ENCODE peak calls at places on chromosomes 5 and 9, in four cellular contexts. N is H1, W is WTC11, J is K562. E is an unnamed sample.

GRCh38 chr9:96361668-96362067 is 21.8 kb downstream of the SLC35D2 start:
- DNase-seq in N (no peak), W (no peak), J (no peak), E (no peak)

GRCh38 chr5:24222866-24223265 is 421.9 kb downstream of the CDH10 start:
- DNase-seq in N (no peak), W (no peak), J (no peak), E (no peak)

GRCh38 chr5:133289686-133290367 is 238.0 kb downstream of the HSPA4 start:
- DNase-seq in N (no peak), W (no peak), J (no peak), E (no peak)

GRCh38 chr5:74639538-74640449 is 734 bp downstream of the ENC1 start:
- DNase-seq in N (peak; percentile 67), W (peak; percentile 67), J (peak; percentile 39), E (peak; percentile 76)

GRCh38 chr9:122364783-122365150 is 6.1 kb upstream of the PTGS1 start:
- DNase-seq in N (no peak), W (no peak), J (no peak), E (no peak)

GRCh38 chr5:42645138-42645537 is 111.5 kb upstream of the CCDC152 start:
- DNase-seq in N (no peak), W (no peak), J (no peak), E (no peak)

GRCh38 chr9:3794005-3794404 is 268.2 kb upstream of the RFX3 start:
- DNase-seq in N (no peak), W (no peak), J (no peak), E (no peak)

GRCh38 chr5:96714951-96715451 is 52.8 kb downstream of the CAST start:
- DNase-seq in N (no peak), W (no peak), J (peak; percentile 54), E (no peak)

GRCh38 chr9:33934188-33934878 is 114.4 kb downstream of the UBAP2 start:
- DNase-seq in N (no peak), W (no peak), J (no peak), E (no peak)

GRCh38 chr9:36037580-36038169 is 962 bp downstream of the RECK start:
- DNase-seq in N (no peak), W (no peak), J (no peak), E (peak; percentile 41)

DNA sequence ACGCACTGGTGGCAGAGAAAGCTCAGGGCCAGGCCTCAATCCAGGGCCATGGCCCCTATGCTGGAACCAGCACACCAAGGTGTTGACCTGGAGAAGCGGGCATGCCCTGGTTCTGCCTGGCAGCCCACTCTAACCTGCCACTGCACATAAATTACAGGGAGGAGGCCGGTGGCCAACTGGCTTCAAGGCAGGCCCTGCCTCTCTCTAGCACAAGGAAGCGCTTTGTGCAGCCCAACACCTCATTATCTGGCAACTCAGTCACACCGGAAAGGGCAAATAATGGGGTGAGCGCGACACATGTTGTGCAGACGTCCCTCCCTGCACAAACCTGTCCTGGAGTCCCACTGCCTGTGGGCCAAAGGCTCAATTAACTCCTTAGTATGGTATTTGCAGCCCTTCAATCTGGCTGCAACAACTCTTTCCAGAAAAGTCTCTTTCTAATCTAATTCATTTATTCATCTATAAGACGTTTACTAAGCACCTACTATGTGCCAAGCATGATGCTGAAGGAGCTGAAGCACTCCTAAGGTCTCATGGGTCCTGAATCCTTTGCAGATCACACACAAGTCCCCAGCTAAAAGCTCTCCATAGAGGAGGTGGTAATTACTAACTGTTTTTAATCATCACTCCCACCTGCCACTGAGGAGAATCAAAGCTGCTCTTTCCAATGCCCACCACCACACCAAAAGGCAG is 24.9 kb downstream of the SHB start:
- DNase-seq in N (no peak), W (no peak), J (no peak), E (no peak)
- TF ChIP-seq TEAD4 in N (no peak), W (no peak), J (no peak), E (no peak)

GRCh38 chr5:10335711-10336470 is 17.6 kb upstream of the MARCHF6 start:
- DNase-seq in N (peak; percentile 28), W (no peak), J (no peak), E (no peak)

GRCh38 chr5:10337107-10337506 is 16.4 kb upstream of the MARCHF6 start:
- DNase-seq in N (peak; percentile 32), W (no peak), J (no peak), E (no peak)

GRCh38 chr5:10338996-10339903 is 14.2 kb upstream of the MARCHF6 start:
- DNase-seq in N (no peak), W (peak; percentile 34), J (no peak), E (peak; percentile 76)

GRCh38 chr5:10334830-10335229 is 18.7 kb upstream of the MARCHF6 start:
- DNase-seq in N (peak; percentile 27), W (no peak), J (no peak), E (no peak)

DNA sequence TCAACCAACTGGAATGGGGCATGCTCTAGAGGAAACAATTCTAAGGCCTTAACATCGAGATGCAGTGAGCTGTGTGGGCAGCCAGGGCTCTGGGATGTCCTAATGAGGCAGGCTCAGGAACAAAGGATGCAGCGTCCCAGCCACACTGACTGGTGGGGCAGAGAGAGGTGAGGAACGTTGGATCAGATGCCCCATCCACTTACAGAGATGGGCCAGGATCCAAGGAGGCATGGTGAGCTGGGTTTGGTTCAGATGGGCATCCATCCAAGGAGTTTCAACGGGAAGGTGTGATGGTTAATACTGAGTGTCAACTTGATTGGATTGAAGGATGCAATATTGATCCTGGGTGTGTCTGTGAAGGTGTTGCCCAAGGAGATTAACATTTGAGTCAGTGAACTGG is 15.5 kb upstream of the MARCHF6 start:
- DNase-seq in N (peak; percentile 33), W (no peak), J (no peak), E (no peak)
- TF ChIP-seq TEAD4 in N (no peak), W (no peak), J (no peak), E (no peak)

DNA sequence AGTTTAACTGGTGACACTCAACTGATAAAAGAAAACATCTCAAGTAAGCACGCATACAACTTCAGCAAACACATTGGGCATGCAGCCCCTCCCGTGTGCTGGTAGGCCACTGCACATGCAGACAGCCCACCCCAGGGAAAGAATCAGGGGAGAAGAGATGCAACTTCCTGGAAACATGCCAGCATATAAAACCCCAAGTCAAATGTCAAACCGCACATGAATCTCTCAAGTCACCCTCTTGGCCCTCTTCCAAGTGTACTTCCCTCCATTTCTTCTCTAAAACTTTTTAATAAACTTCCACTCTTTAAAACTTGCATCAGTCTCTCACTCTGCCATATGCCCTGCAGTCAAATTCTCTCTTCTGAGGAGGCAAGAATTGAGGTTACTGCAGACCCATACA is 732.7 kb downstream of the SEMA5A start:
- DNase-seq in N (no peak), W (no peak), J (no peak), E (no peak)
- TF ChIP-seq TEAD4 in N (no peak), W (no peak), J (no peak), E (no peak)

GRCh38 chr9:130459151-130459550 is 14.4 kb downstream of the ASS1 start:
- DNase-seq in N (no peak), W (no peak), J (no peak), E (no peak)
- TF ChIP-seq TEAD4 in N (no peak), W (no peak), J (no peak), E (no peak)

DNA sequence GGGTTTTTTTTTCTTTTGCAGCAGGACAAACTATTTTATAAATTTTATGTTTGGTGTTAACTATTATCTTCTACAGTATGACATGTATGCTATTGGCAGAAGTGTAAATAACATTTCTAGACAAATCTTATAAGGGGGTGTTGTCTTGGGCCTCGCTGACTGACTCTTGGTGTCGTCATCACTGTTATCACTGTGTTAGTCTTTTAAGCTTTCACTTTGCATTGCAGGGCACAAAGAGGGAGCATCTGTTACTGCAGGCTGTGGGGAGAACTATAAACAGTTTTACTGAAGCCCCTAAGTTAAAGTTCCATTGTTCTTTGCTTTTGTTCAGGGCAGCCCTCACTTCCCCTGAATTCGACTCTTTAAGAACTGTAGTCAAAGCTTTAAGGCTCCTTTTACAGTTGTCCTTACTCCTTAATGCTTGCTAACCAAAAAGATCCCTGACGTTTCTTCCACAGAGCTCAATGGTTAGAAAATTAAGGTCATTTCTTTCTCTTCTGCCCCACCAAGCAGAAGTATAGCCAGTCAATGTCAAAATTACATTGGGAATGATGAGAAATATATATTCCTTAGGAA is 605.0 kb downstream of the RAB3C start:
- DNase-seq in N (no peak), W (no peak), J (no peak), E (no peak)
- TF ChIP-seq TEAD4 in N (no peak), W (no peak), J (no peak), E (no peak)

DNA sequence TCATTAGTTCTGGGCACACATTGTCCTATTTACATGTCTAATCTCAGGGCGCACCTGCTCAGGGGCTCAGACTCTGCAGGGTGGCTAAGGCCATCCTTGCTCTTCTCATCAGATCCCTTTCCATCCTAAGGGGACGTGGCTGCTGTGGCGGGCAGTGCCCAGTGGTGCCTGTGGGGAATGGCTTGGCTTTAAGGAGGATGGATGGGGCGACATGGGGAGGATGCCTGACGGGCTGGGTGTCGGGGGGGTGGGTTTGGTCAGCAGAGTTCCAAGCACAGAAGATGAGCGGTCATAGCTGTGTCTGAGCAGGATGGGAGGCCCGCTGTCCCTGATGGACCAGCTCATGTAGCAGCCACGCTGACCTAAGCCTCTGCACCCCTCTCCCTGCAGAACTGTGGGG is 40.9 kb upstream of the SUSD3 start:
- DNase-seq in N (no peak), W (peak; percentile 7), J (no peak), E (no peak)
- TF ChIP-seq TEAD4 in N (no peak), W (no peak), J (no peak), E (no peak)

E was measured in SK-N-SH.